ENCODE peak calls at places on chromosomes 3 and 15, in five cellular contexts. U is SK-N-SH, Y is PC-3, S is A549, T is fibroblast of lung. F is an unnamed sample.
A peak's percentile ranks its signal among the peaks of the same experiment; 100 is the strongest.

GRCh38 chr15:70051948-70052633 is 45.6 kb downstream of the TLE3 start:
- DNase-seq in U (no peak), Y (no peak), S (no peak), T (no peak), F (peak; percentile 2)

GRCh38 chr15:58777107-58777506 is 6.0 kb downstream of the MINDY2 start:
- DNase-seq in U (no peak), Y (no peak), S (no peak), T (no peak), F (no peak)

GRCh38 chr15:55132672-55133071 is 64.1 kb downstream of the RSL24D1 start:
- DNase-seq in U (no peak), Y (no peak), S (no peak), T (no peak), F (no peak)

GRCh38 chr3:194871864-194872668 is 186.4 kb downstream of the FAM43A start:
- DNase-seq in U (peak; percentile 47), Y (peak; percentile 65), S (no peak), T (peak; percentile 57), F (no peak)

GRCh38 chr3:193648542-193649076 is 55.6 kb downstream of the OPA1 start:
- DNase-seq in U (no peak), Y (no peak), S (no peak), T (no peak), F (no peak)

GRCh38 chr3:38020342-38020726 is 9.1 kb downstream of the PLCD1 start:
- DNase-seq in U (no peak), Y (no peak), S (no peak), T (no peak), F (no peak)

GRCh38 chr3:98563661-98564281 is 29.6 kb downstream of the CPOX start:
- DNase-seq in U (no peak), Y (peak; percentile 81), S (no peak), T (peak; percentile 79), F (no peak)

GRCh38 chr15:96254168-96254567 is 76.3 kb upstream of the NR2F2 start:
- DNase-seq in U (no peak), Y (no peak), S (no peak), T (no peak), F (no peak)

GRCh38 chr3:169083126-169083525 is 580.4 kb downstream of the MECOM start:
- DNase-seq in U (no peak), Y (no peak), S (no peak), T (no peak), F (no peak)

GRCh38 chr3:80771085-80771484 is 990.4 kb downstream of the GBE1 start:
- DNase-seq in U (peak; percentile 59), Y (peak; percentile 64), S (no peak), T (no peak), F (peak; percentile 90)

GRCh38 chr15:88630798-88631463 is 7.9 kb upstream of the ISG20 start:
- DNase-seq in U (no peak), Y (no peak), S (no peak), T (no peak), F (no peak)

GRCh38 chr3:100018806-100019205 is 95.5 kb downstream of the FILIP1L start:
- DNase-seq in U (no peak), Y (no peak), S (no peak), T (no peak), F (no peak)

GRCh38 chr3:34008191-34008590 is 209.8 kb downstream of the PDCD6IP start:
- DNase-seq in U (no peak), Y (no peak), S (no peak), T (peak; percentile 50), F (no peak)

GRCh38 chr3:73602171-73602570 is 22.6 kb downstream of the PDZRN3 start:
- DNase-seq in U (no peak), Y (no peak), S (no peak), T (peak; percentile 95), F (no peak)

GRCh38 chr15:90268415-90268814 is 2.9 kb downstream of the NGRN start:
- DNase-seq in U (no peak), Y (peak; percentile 51), S (no peak), T (no peak), F (no peak)

GRCh38 chr15:61871926-61872522 is 188.2 kb downstream of the VPS13C start:
- DNase-seq in U (peak; percentile 11), Y (peak; percentile 45), S (peak; percentile 27), T (peak; percentile 7), F (no peak)

GRCh38 chr3:37809846-37810447 is 51.7 kb upstream of the CTDSPL start:
- DNase-seq in U (no peak), Y (no peak), S (no peak), T (no peak), F (no peak)

GRCh38 chr3:57757642-57758297 is 1.7 kb downstream of the SLMAP start:
- DNase-seq in U (peak; percentile 17), Y (peak; percentile 44), S (peak; percentile 19), T (peak; percentile 47), F (no peak)

GRCh38 chr3:189771842-189772494 is 140.8 kb downstream of the TP63 start:
- DNase-seq in U (no peak), Y (no peak), S (no peak), T (peak; percentile 29), F (no peak)

GRCh38 chr15:74878273-74878672 is 5.1 kb upstream of the SCAMP2 start:
- DNase-seq in U (no peak), Y (no peak), S (no peak), T (no peak), F (no peak)

GRCh38 chr3:29138171-29138570 is 142.7 kb upstream of the RBMS3 start:
- DNase-seq in U (no peak), Y (no peak), S (no peak), T (no peak), F (no peak)

GRCh38 chr3:101926594-101927105 is 77.3 kb downstream of the NFKBIZ start:
- DNase-seq in U (no peak), Y (peak; percentile 76), S (no peak), T (peak; percentile 75), F (no peak)

GRCh38 chr3:50345586-50345985 is at the start of gene ZMYND10:
- DNase-seq in U (no peak), Y (peak; percentile 76), S (peak; percentile 76), T (no peak), F (peak; percentile 67)

GRCh38 chr15:32790352-32790999 is 72.7 kb downstream of the GREM1 start:
- DNase-seq in U (no peak), Y (peak; percentile 73), S (no peak), T (peak; percentile 53), F (no peak)

GRCh38 chr3:46895761-46896160 is 18.2 kb downstream of the PTH1R start:
- DNase-seq in U (no peak), Y (no peak), S (no peak), T (no peak), F (no peak)

GRCh38 chr15:92822216-92823144 is 77.6 kb upstream of the CHD2 start:
- DNase-seq in U (no peak), Y (no peak), S (no peak), T (peak; percentile 39), F (no peak)

GRCh38 chr15:92818658-92819311 is 81.3 kb upstream of the CHD2 start:
- DNase-seq in U (no peak), Y (no peak), S (no peak), T (peak; percentile 28), F (peak; percentile 30)

GRCh38 chr15:92821491-92822116 is 78.5 kb upstream of the CHD2 start:
- DNase-seq in U (no peak), Y (peak; percentile 70), S (no peak), T (peak; percentile 72), F (no peak)

GRCh38 chr15:92819312-92820232 is 80.6 kb upstream of the CHD2 start:
- DNase-seq in U (peak; percentile 63), Y (peak; percentile 38), S (no peak), T (peak; percentile 35), F (peak; percentile 65)

DNA sequence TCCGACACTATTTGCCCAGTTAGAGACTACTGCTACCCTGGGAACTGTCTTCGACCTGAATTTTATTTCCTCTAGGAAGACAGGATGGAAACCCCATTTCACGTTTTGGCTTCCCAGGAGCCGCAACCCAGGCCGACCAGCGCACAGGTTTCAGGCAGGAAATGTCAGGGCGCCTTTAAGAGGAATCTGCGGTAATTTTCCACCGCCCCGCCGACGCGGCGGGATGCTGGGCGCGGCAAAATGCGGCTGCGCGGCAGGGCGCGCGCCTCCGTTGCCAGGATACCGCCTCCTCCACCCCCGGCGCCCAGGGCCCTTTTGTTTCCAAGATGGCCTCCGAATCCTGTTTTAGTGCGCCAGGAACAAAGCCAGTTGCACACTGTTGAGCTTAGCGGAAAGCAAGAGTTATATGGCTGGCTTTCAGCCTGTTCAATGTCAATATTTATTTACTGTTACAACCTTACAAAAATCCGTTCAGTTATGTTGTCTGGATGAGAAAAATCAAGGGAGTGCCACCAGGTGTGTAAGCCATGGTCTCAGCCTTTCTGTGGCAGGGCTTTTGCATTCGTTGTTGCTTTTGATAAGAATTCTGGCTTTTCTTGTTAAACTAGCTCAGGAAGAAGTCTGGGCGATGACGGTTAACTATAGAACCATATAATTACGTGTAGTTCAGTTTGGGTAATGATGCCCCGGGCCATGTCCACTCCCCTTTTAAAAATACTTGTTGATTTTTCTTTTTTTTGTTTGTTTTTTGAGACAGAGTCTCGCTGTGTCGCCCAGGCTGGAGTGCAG is 79.7 kb upstream of the CHD2 start:
- DNase-seq in U (peak; percentile 96), Y (peak; percentile 94), S (peak; percentile 97), T (peak; percentile 90), F (peak; percentile 93)
- TF ChIP-seq CTCF in U (no peak), Y (no peak), S (no peak), T (no peak), F (no peak)

GRCh38 chr3:167862104-167862785 is 126.7 kb downstream of the SERPINI1 start:
- DNase-seq in U (no peak), Y (peak; percentile 71), S (no peak), T (peak; percentile 6), F (no peak)

GRCh38 chr3:167861649-167862048 is 126.1 kb downstream of the SERPINI1 start:
- DNase-seq in U (no peak), Y (peak; percentile 76), S (no peak), T (peak; percentile 36), F (no peak)

GRCh38 chr3:167864559-167864887 is 129.0 kb downstream of the SERPINI1 start:
- DNase-seq in U (no peak), Y (no peak), S (no peak), T (no peak), F (no peak)

GRCh38 chr3:167866321-167866720 is 130.8 kb downstream of the SERPINI1 start:
- DNase-seq in U (no peak), Y (no peak), S (no peak), T (no peak), F (no peak)

GRCh38 chr3:167863811-167864558 is 128.5 kb downstream of the SERPINI1 start:
- DNase-seq in U (no peak), Y (no peak), S (no peak), T (no peak), F (no peak)
- H3K4me1 ChIP-seq in U (no peaks in the 10 kb centered on the region), Y (peaks cover 30% of the 10 kb centered on the region), S (peaks cover 37% of the 10 kb centered on the region), T (peaks cover 4% of the 10 kb centered on the region), F (no peaks in the 10 kb centered on the region)

DNA sequence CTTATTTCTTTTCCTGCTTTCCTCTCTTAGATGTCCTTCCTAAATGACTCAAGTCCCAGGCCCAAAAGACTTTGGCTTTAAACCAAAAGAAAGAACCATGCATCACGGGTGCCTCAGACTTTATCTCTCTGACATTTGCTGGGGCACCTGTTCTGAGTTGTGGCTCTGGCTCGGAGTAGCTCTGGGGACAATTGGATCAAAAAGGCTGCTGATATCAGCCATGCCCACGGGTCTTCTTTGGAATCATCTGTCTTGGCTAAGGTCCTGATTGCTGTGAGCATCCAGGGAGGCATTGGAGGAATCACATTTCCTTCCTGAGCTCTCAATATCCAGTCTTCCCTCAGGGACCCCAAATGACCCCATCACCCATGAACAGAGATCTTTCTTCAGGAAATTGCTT is 59.9 kb downstream of the CLSTN2 start:
- DNase-seq in U (peak; percentile 57), Y (no peak), S (no peak), T (no peak), F (peak; percentile 87)
- TF ChIP-seq CTCF in U (no peak), Y (no peak), S (no peak), T (no peak), F (no peak)

GRCh38 chr3:119783883-119784282 is 2.0 kb downstream of the NR1I2 start:
- DNase-seq in U (no peak), Y (no peak), S (no peak), T (no peak), F (no peak)
- H3K4me1 ChIP-seq in U (no peaks in the 10 kb centered on the region), Y (no peaks in the 10 kb centered on the region), S (peaks cover 4% of the 10 kb centered on the region), T (no peaks in the 10 kb centered on the region), F (no peaks in the 10 kb centered on the region)